ENCODE peak calls at places on chromosomes 6 and 20, in eight cellular contexts. One of them, this sample, is unnamed.

GRCh38 chr6:50707652-50708325 is 5.5 kb upstream of the TFAP2D start:
- DNase-seq in neural crest cell: no peak
- DNase-seq in epithelial cell of esophagus: no peak
- DNase-seq in bronchial epithelial cell: no peak
- DNase-seq in breast epithelium: no peak
- DNase-seq in nephron progenitor cell: peak
- DNase-seq in glutamatergic neuron: peak
- DNase-seq in psoas muscle: no peak
- DNase-seq in this sample: peak

GRCh38 chr6:127949251-127949650 is 48.4 kb upstream of the THEMIS start:
- DNase-seq in bronchial epithelial cell: no peak
- DNase-seq in glutamatergic neuron: no peak
- DNase-seq in neural crest cell: no peak
- DNase-seq in nephron progenitor cell: no peak
- DNase-seq in breast epithelium: no peak
- DNase-seq in psoas muscle: no peak
- DNase-seq in epithelial cell of esophagus: no peak
- DNase-seq in this sample: no peak

GRCh38 chr6:56637640-56638039 is 5.0 kb downstream of the DST start:
- DNase-seq in glutamatergic neuron: no peak
- DNase-seq in breast epithelium: no peak
- DNase-seq in nephron progenitor cell: no peak
- DNase-seq in psoas muscle: no peak
- DNase-seq in neural crest cell: no peak
- DNase-seq in bronchial epithelial cell: peak
- DNase-seq in epithelial cell of esophagus: peak
- DNase-seq in this sample: no peak

GRCh38 chr20:34531608-34532265 is 15.5 kb downstream of the DYNLRB1 start:
- DNase-seq in glutamatergic neuron: no peak
- DNase-seq in psoas muscle: no peak
- DNase-seq in epithelial cell of esophagus: no peak
- DNase-seq in neural crest cell: no peak
- DNase-seq in breast epithelium: no peak
- DNase-seq in nephron progenitor cell: no peak
- DNase-seq in bronchial epithelial cell: no peak
- DNase-seq in this sample: no peak

GRCh38 chr6:22716721-22717120 is 147.4 kb downstream of the HDGFL1 start:
- DNase-seq in epithelial cell of esophagus: no peak
- DNase-seq in bronchial epithelial cell: no peak
- DNase-seq in psoas muscle: no peak
- DNase-seq in neural crest cell: no peak
- DNase-seq in breast epithelium: no peak
- DNase-seq in glutamatergic neuron: no peak
- DNase-seq in nephron progenitor cell: no peak
- DNase-seq in this sample: no peak

GRCh38 chr6:119442776-119443184 is 93.2 kb upstream of the MAN1A1 start:
- DNase-seq in psoas muscle: no peak
- DNase-seq in neural crest cell: no peak
- DNase-seq in nephron progenitor cell: no peak
- DNase-seq in breast epithelium: peak
- DNase-seq in bronchial epithelial cell: no peak
- DNase-seq in glutamatergic neuron: no peak
- DNase-seq in epithelial cell of esophagus: no peak
- DNase-seq in this sample: no peak

GRCh38 chr6:43940393-43941087 is 170.5 kb downstream of the VEGFA start:
- DNase-seq in epithelial cell of esophagus: no peak
- DNase-seq in bronchial epithelial cell: no peak
- DNase-seq in neural crest cell: no peak
- DNase-seq in nephron progenitor cell: no peak
- DNase-seq in glutamatergic neuron: no peak
- DNase-seq in breast epithelium: no peak
- DNase-seq in psoas muscle: no peak
- DNase-seq in this sample: no peak

GRCh38 chr20:61569836-61570235 is 317.8 kb downstream of the CDH4 start:
- DNase-seq in neural crest cell: no peak
- DNase-seq in nephron progenitor cell: peak
- DNase-seq in breast epithelium: no peak
- DNase-seq in bronchial epithelial cell: no peak
- DNase-seq in psoas muscle: no peak
- DNase-seq in glutamatergic neuron: no peak
- DNase-seq in epithelial cell of esophagus: no peak
- DNase-seq in this sample: no peak

GRCh38 chr6:41408982-41409381 is 73.6 kb downstream of the NCR2 start:
- DNase-seq in nephron progenitor cell: no peak
- DNase-seq in bronchial epithelial cell: no peak
- DNase-seq in psoas muscle: no peak
- DNase-seq in glutamatergic neuron: peak
- DNase-seq in breast epithelium: no peak
- DNase-seq in neural crest cell: no peak
- DNase-seq in epithelial cell of esophagus: no peak
- DNase-seq in this sample: no peak

GRCh38 chr6:41408576-41408975 is 73.2 kb downstream of the NCR2 start:
- DNase-seq in breast epithelium: no peak
- DNase-seq in neural crest cell: no peak
- DNase-seq in glutamatergic neuron: no peak
- DNase-seq in epithelial cell of esophagus: no peak
- DNase-seq in bronchial epithelial cell: no peak
- DNase-seq in psoas muscle: no peak
- DNase-seq in nephron progenitor cell: peak
- DNase-seq in this sample: no peak

GRCh38 chr6:41409489-41409888 is 74.1 kb downstream of the NCR2 start:
- DNase-seq in neural crest cell: no peak
- DNase-seq in epithelial cell of esophagus: no peak
- DNase-seq in glutamatergic neuron: no peak
- DNase-seq in nephron progenitor cell: no peak
- DNase-seq in breast epithelium: no peak
- DNase-seq in bronchial epithelial cell: no peak
- DNase-seq in psoas muscle: no peak
- DNase-seq in this sample: no peak

GRCh38 chr6:41405941-41406340 is 70.5 kb downstream of the NCR2 start:
- DNase-seq in glutamatergic neuron: no peak
- DNase-seq in epithelial cell of esophagus: no peak
- DNase-seq in nephron progenitor cell: no peak
- DNase-seq in psoas muscle: no peak
- DNase-seq in neural crest cell: no peak
- DNase-seq in bronchial epithelial cell: no peak
- DNase-seq in breast epithelium: no peak
- DNase-seq in this sample: no peak

GRCh38 chr6:41406821-41407787 is 71.7 kb downstream of the NCR2 start:
- DNase-seq in psoas muscle: no peak
- DNase-seq in neural crest cell: no peak
- DNase-seq in glutamatergic neuron: no peak
- DNase-seq in breast epithelium: no peak
- DNase-seq in epithelial cell of esophagus: no peak
- DNase-seq in bronchial epithelial cell: no peak
- DNase-seq in nephron progenitor cell: peak
- DNase-seq in this sample: no peak
- TF ChIP-seq CTCF in psoas muscle: no peak
- TF ChIP-seq CTCF in neural crest cell: no peak
- TF ChIP-seq CTCF in glutamatergic neuron: no peak
- TF ChIP-seq CTCF in breast epithelium: no peak
- TF ChIP-seq CTCF in epithelial cell of esophagus: no peak
- TF ChIP-seq CTCF in bronchial epithelial cell: no peak
- TF ChIP-seq CTCF in nephron progenitor cell: no peak
- TF ChIP-seq CTCF in this sample: no peak

GRCh38 chr6:157177731-157178336 is 145.5 kb downstream of the TMEM242 start:
- DNase-seq in glutamatergic neuron: no peak
- DNase-seq in psoas muscle: no peak
- DNase-seq in neural crest cell: no peak
- DNase-seq in bronchial epithelial cell: no peak
- DNase-seq in nephron progenitor cell: no peak
- DNase-seq in breast epithelium: no peak
- DNase-seq in epithelial cell of esophagus: no peak
- DNase-seq in this sample: no peak
- TF ChIP-seq CTCF in glutamatergic neuron: no peak
- TF ChIP-seq CTCF in psoas muscle: no peak
- TF ChIP-seq CTCF in neural crest cell: no peak
- TF ChIP-seq CTCF in bronchial epithelial cell: no peak
- TF ChIP-seq CTCF in nephron progenitor cell: no peak
- TF ChIP-seq CTCF in breast epithelium: no peak
- TF ChIP-seq CTCF in epithelial cell of esophagus: no peak
- TF ChIP-seq CTCF in this sample: no peak

DNA sequence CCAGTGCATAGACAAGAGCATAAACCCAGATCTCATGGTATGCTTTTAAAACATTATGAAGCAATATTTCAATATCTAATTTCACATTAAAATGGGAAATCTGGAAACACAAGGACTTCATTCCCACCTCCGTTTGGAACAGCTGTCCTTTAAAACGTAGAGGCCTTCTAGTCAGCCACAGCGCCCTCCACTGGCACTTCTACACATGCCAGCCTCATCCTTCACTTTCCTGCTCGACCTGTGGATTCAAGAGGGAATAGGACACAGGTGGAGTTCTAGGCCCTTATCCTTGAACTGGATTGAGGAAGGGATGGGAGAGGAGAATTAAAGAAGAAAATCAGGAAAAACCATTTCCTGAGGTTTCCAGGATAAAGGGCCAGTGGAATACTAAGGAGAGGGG is 85.6 kb downstream of the LYRM4 start:
- DNase-seq in breast epithelium: no peak
- DNase-seq in glutamatergic neuron: peak
- DNase-seq in nephron progenitor cell: peak
- DNase-seq in bronchial epithelial cell: no peak
- DNase-seq in neural crest cell: peak
- DNase-seq in epithelial cell of esophagus: peak
- DNase-seq in psoas muscle: no peak
- DNase-seq in this sample: peak
- TF ChIP-seq CTCF in breast epithelium: no peak
- TF ChIP-seq CTCF in glutamatergic neuron: peak
- TF ChIP-seq CTCF in nephron progenitor cell: peak
- TF ChIP-seq CTCF in bronchial epithelial cell: peak
- TF ChIP-seq CTCF in neural crest cell: peak
- TF ChIP-seq CTCF in epithelial cell of esophagus: peak
- TF ChIP-seq CTCF in psoas muscle: no peak
- TF ChIP-seq CTCF in this sample: peak

DNA sequence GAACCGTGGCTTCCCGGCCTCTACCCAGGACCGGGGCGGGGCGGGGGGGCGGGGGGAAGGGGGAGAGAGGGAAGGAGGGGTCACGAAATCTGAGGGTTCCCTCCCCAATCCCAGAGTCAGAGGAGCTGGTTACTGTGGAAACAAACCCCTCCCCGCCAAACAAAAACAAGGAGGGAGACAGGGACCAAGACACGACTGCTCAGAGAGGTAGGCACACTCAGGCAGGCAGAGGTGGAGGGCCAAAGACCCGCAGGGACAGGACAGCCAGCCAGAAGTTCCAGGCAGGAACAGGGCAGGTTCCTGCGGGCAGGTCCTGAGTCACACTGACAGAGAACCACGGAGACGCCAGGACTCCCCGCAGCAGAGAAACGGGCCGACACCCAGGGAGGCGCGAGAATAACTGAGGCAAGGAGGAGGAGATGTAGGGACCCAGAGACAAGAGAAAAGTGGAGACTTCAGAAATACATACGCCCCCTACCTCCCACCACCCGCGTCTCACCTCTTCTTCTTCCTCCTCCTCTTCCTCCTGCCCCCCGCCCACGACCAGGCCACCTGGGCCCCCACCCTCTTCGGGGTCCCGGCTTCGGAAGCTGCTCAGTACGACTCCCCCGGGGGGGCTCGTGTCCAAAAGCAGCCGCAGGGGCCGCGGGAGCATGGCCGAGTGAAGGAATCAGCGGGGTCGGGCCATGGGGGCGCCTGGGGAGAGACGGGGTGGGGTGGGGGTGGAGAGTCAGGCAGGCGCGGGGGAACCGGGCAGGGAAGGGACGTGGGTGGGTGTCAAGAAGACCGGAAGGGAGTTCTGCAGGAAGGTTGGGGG is 578 bp downstream of the RGL2 start:
- DNase-seq in nephron progenitor cell: peak
- DNase-seq in bronchial epithelial cell: peak
- DNase-seq in psoas muscle: peak
- DNase-seq in breast epithelium: peak
- DNase-seq in neural crest cell: no peak
- DNase-seq in epithelial cell of esophagus: peak
- DNase-seq in glutamatergic neuron: peak
- DNase-seq in this sample: peak
- TF ChIP-seq CTCF in nephron progenitor cell: no peak
- TF ChIP-seq CTCF in bronchial epithelial cell: no peak
- TF ChIP-seq CTCF in psoas muscle: no peak
- TF ChIP-seq CTCF in breast epithelium: no peak
- TF ChIP-seq CTCF in neural crest cell: no peak
- TF ChIP-seq CTCF in epithelial cell of esophagus: no peak
- TF ChIP-seq CTCF in glutamatergic neuron: peak
- TF ChIP-seq CTCF in this sample: peak

GRCh38 chr6:152272486-152272885 is 364.7 kb downstream of the SYNE1 start:
- DNase-seq in nephron progenitor cell: no peak
- DNase-seq in bronchial epithelial cell: peak
- DNase-seq in breast epithelium: no peak
- DNase-seq in glutamatergic neuron: no peak
- DNase-seq in epithelial cell of esophagus: peak
- DNase-seq in psoas muscle: no peak
- DNase-seq in neural crest cell: no peak
- DNase-seq in this sample: no peak
- TF ChIP-seq CTCF in nephron progenitor cell: no peak
- TF ChIP-seq CTCF in bronchial epithelial cell: no peak
- TF ChIP-seq CTCF in breast epithelium: no peak
- TF ChIP-seq CTCF in glutamatergic neuron: no peak
- TF ChIP-seq CTCF in epithelial cell of esophagus: no peak
- TF ChIP-seq CTCF in psoas muscle: peak
- TF ChIP-seq CTCF in neural crest cell: no peak
- TF ChIP-seq CTCF in this sample: no peak

DNA sequence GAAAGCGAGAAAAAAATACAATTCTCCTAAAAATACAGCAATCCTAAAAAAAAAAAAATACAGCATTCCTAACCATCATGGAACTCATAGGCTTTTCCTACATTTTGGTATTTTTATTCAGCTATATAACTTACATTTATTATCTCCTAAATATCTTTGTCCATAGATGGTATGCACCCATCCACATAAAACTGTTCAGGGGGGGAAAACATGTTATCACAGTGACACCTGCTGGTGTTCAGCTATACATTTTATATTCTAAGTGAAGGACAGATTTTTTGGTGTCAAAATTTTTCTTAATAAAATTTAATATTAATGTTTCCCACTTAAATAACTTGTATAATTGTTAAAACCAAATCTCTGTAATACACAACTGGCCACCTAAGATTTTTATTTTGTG is 58.0 kb downstream of the BLOC1S5 start:
- DNase-seq in breast epithelium: no peak
- DNase-seq in psoas muscle: no peak
- DNase-seq in neural crest cell: no peak
- DNase-seq in bronchial epithelial cell: peak
- DNase-seq in nephron progenitor cell: no peak
- DNase-seq in epithelial cell of esophagus: peak
- DNase-seq in glutamatergic neuron: no peak
- DNase-seq in this sample: no peak
- TF ChIP-seq CTCF in breast epithelium: no peak
- TF ChIP-seq CTCF in psoas muscle: peak
- TF ChIP-seq CTCF in neural crest cell: peak
- TF ChIP-seq CTCF in bronchial epithelial cell: peak
- TF ChIP-seq CTCF in nephron progenitor cell: peak
- TF ChIP-seq CTCF in epithelial cell of esophagus: peak
- TF ChIP-seq CTCF in glutamatergic neuron: peak
- TF ChIP-seq CTCF in this sample: peak

GRCh38 chr6:6699741-6700367 is 111.3 kb downstream of the LY86 start:
- DNase-seq in breast epithelium: peak
- DNase-seq in neural crest cell: no peak
- DNase-seq in psoas muscle: peak
- DNase-seq in epithelial cell of esophagus: peak
- DNase-seq in bronchial epithelial cell: peak
- DNase-seq in glutamatergic neuron: peak
- DNase-seq in nephron progenitor cell: no peak
- DNase-seq in this sample: no peak
- TF ChIP-seq CTCF in breast epithelium: peak
- TF ChIP-seq CTCF in neural crest cell: no peak
- TF ChIP-seq CTCF in psoas muscle: no peak
- TF ChIP-seq CTCF in epithelial cell of esophagus: no peak
- TF ChIP-seq CTCF in bronchial epithelial cell: peak
- TF ChIP-seq CTCF in glutamatergic neuron: no peak
- TF ChIP-seq CTCF in nephron progenitor cell: no peak
- TF ChIP-seq CTCF in this sample: no peak

GRCh38 chr6:167826230-167827061 is at the start of gene AFDN:
- DNase-seq in nephron progenitor cell: peak
- DNase-seq in bronchial epithelial cell: no peak
- DNase-seq in neural crest cell: peak
- DNase-seq in epithelial cell of esophagus: peak
- DNase-seq in breast epithelium: peak
- DNase-seq in glutamatergic neuron: peak
- DNase-seq in psoas muscle: peak
- DNase-seq in this sample: peak
- TF ChIP-seq CTCF in nephron progenitor cell: no peak
- TF ChIP-seq CTCF in bronchial epithelial cell: peak
- TF ChIP-seq CTCF in neural crest cell: peak
- TF ChIP-seq CTCF in epithelial cell of esophagus: peak
- TF ChIP-seq CTCF in breast epithelium: peak
- TF ChIP-seq CTCF in glutamatergic neuron: peak
- TF ChIP-seq CTCF in psoas muscle: peak
- TF ChIP-seq CTCF in this sample: peak

This sample was measured in endothelial cell.